ENCODE peak calls at places on chromosomes 11 and 22, in four cellular contexts. G is H1, D is HepG2, V is GM12878. M is an unnamed sample.

GRCh38 chr11:34427171-34427805 is 11.4 kb upstream of the CAT start:
- DNase-seq in D (peak; percentile 94), G (no peak), V (no peak), M (no peak)

GRCh38 chr11:2811206-2812091 is 74.1 kb downstream of the CDKN1C start:
- DNase-seq in G (no peak), V (no peak), D (no peak), M (no peak)

GRCh38 chr22:47444746-47445065 is 682.3 kb downstream of the TBC1D22A start:
- DNase-seq in D (no peak), V (no peak), G (no peak), M (no peak)

GRCh38 chr22:19741053-19741452 is 17.7 kb downstream of the GP1BB start:
- DNase-seq in G (no peak), D (no peak), V (no peak), M (no peak)

GRCh38 chr11:14773755-14774154 is 118.3 kb downstream of the CYP2R1 start:
- DNase-seq in V (no peak), G (no peak), D (no peak), M (no peak)

GRCh38 chr11:65558002-65558784 is at the start of gene LTBP3:
- DNase-seq in D (peak; percentile 68), V (no peak), G (peak; percentile 72), M (no peak)

GRCh38 chr11:66987158-66987620 is 12.1 kb downstream of the C11orf86 start:
- DNase-seq in G (peak; percentile 73), V (no peak), D (no peak), M (peak; percentile 63)

GRCh38 chr11:99244613-99245012 is 223.9 kb downstream of the CNTN5 start:
- DNase-seq in G (no peak), D (no peak), V (no peak), M (no peak)

GRCh38 chr11:8906629-8907028 is 4.4 kb upstream of the AKIP1 start:
- DNase-seq in G (no peak), V (no peak), D (no peak), M (no peak)

GRCh38 chr11:69934861-69935494 is 115.8 kb upstream of the FGF3 start:
- DNase-seq in G (no peak), D (no peak), V (no peak), M (peak; percentile 84)

GRCh38 chr11:67489203-67489859 is 6.5 kb downstream of the AIP start:
- DNase-seq in G (no peak), V (no peak), D (no peak), M (no peak)

GRCh38 chr11:3626250-3626960 is 15.4 kb downstream of the ART5 start:
- DNase-seq in V (no peak), D (no peak), G (peak; percentile 61), M (no peak)

GRCh38 chr11:75783416-75784084 is 15.0 kb downstream of the DGAT2 start:
- DNase-seq in V (no peak), D (no peak), G (no peak), M (no peak)

GRCh38 chr11:106468531-106468930 is 391.1 kb downstream of the AASDHPPT start:
- DNase-seq in V (no peak), G (no peak), D (no peak), M (no peak)

GRCh38 chr22:36924151-36924698 is 10.8 kb downstream of the CSF2RB start:
- DNase-seq in D (no peak), G (no peak), V (no peak), M (no peak)

GRCh38 chr11:20754957-20755356 is 85.6 kb downstream of the NELL1 start:
- DNase-seq in D (peak; percentile 2), G (peak; percentile 56), V (no peak), M (peak; percentile 13)

GRCh38 chr22:46514592-46515207 is 22.7 kb downstream of the CELSR1 start:
- DNase-seq in V (no peak), D (no peak), G (no peak), M (no peak)

GRCh38 chr11:1121343-1122331 is 36.1 kb upstream of the MUC5AC start:
- DNase-seq in V (no peak), D (no peak), G (no peak), M (no peak)
- TF ChIP-seq SUZ12 in V (no peak), D (no peak), G (no peak), M (no peak)

DNA sequence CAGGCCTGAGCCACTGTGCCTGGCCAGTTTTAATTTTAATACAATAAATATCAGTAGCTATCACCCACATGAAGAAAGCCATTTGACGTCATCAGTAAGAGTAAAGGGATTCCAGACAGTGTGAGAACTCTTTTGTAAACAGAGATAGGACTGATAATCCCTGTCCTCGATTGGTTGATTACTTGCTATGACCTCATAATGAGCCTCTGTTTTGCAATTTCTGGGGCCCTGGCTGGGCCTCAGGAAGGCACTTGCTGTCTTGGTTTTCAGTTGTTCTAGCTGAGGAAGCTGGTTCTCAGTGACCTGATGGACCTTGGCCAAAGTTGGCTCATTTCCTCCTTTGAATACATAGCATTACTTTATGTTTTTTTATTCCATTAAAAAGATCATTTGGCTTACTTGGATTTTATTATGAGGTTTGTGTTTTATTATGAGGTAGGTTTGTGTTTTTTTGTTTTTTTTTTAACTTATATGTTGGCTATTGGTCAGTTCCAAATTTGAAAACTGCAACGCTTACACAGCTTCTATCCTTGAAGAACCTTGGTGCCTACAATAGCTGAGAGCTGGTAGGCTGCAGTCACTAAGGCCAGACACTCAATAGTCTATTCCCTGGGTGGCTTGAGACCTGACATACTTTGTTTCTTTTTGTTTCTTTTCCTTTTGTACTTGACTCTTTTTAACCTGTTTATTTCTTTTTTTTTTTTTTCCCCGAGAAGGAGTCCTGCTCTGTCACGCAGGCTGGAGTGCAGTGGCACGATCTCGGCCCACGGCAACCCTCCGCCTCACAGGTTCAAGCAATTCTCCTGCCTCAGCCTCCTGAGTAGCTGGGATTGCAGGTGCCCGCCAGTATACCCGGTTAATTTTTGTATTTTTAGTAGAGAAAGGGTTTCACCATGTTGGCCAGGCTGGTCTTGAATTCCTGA is 20.0 kb downstream of the MARK2 start:
- DNase-seq in D (peak; percentile 67), V (no peak), G (no peak), M (no peak)
- TF ChIP-seq YY1 in D (no peak), V (no peak), G (no peak), M (no peak)

GRCh38 chr22:33108037-33108436 is 49.9 kb upstream of the SYN3 start:
- DNase-seq in V (no peak), G (no peak), D (no peak), M (no peak)

GRCh38 chr22:33109532-33110148 is 51.5 kb upstream of the SYN3 start:
- DNase-seq in D (no peak), G (no peak), V (no peak), M (no peak)

GRCh38 chr22:33104192-33104591 is 46.0 kb upstream of the SYN3 start:
- DNase-seq in V (no peak), G (no peak), D (no peak), M (no peak)

GRCh38 chr22:33101550-33101949 is 43.4 kb upstream of the SYN3 start:
- DNase-seq in D (no peak), V (no peak), G (no peak), M (no peak)

GRCh38 chr22:33105501-33105911 is 47.3 kb upstream of the SYN3 start:
- DNase-seq in V (no peak), G (no peak), D (no peak), M (no peak)
- TF ChIP-seq SUZ12 in V (no peak), G (no peak), D (no peak), M (no peak)

GRCh38 chr11:5556596-5557188 is 8.4 kb upstream of the OR52H1 start:
- DNase-seq in D (no peak), G (no peak), V (no peak), M (peak; percentile 16)

GRCh38 chr11:5550440-5551095 is 2.2 kb upstream of the OR52H1 start:
- DNase-seq in G (no peak), D (no peak), V (peak; percentile 8), M (no peak)

GRCh38 chr11:5548440-5548839 is at the start of gene OR52H1:
- DNase-seq in D (no peak), V (no peak), G (no peak), M (no peak)

GRCh38 chr11:5547982-5548381 is 358 bp downstream of the OR52H1 start:
- DNase-seq in V (peak; percentile 19), G (no peak), D (no peak), M (no peak)

GRCh38 chr11:5553347-5553746 is 5.0 kb upstream of the OR52H1 start:
- DNase-seq in G (no peak), V (no peak), D (no peak), M (no peak)
- TF ChIP-seq YY1 in G (no peak), V (no peak), D (no peak), M (no peak)

DNA sequence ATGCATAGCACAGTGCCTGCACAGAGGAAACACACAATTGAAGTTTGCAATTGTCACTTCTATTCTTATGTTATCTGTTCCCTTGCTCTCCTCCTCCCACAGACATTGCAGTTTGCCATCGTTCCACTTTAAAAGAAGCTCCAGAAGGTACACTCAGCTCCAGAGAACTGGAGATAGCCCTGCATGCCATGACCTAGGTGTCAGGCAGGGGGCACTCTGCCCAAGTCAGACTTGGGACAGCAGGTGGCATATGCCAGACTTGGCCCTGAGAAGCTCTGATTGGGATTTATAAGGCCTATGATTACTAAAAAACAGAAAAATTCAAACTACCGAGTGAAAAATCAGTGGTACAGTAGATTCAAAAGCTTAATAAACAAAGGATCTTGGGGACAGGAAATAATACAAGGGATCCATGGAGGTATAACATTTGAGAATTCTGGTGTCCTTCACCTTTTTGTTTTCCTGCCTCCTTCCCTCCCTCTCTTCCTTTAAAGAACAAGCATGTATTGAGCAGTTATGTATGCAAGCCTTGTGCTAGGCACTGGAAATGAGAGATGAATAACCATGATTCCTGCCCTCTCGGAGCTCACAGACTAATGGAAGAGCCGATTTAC is 40.0 kb downstream of the TENM4 start:
- DNase-seq in D (peak; percentile 12), G (peak; percentile 75), V (no peak), M (no peak)
- TF ChIP-seq SUZ12 in D (no peak), G (no peak), V (no peak), M (no peak)

GRCh38 chr11:102287963-102288744 is 29.1 kb upstream of the BIRC3 start:
- DNase-seq in D (peak; percentile 68), V (peak; percentile 78), G (no peak), M (peak; percentile 36)
- TF ChIP-seq YY1 in D (no peak), V (peak; percentile 73), G (no peak), M (no peak)

DNA sequence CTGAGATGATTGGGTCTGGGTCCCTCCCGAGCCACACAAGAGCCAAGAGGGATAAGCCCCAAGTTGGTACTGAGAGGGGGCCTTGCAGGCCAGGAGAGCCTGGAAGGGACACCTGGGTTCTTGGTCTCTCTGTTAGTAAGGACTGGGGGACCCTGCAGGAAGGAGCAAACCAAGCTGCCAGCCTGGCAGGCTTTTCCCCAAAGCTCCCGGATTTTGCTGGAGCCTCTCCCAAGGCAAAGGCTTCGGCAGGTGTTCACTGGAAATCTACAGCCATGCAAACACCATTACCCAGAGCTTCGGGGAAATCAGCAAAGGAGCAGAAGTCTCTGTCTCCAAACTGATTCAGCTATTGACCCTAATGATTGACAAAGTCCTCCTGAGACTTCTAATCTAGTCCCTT is 527.9 kb downstream of the BUD13 start:
- DNase-seq in G (no peak), V (no peak), D (no peak), M (no peak)
- TF ChIP-seq SUZ12 in G (no peak), V (no peak), D (no peak), M (no peak)